ENCODE peak calls at places on chromosomes 5 and 9, in five cellular contexts. One of them, this sample, is unnamed.

GRCh38 chr5:59673438-59674058 is 220.0 kb downstream of the PDE4D start:
- DNase-seq in IMR-90: peak
- DNase-seq in trophoblast cell: no peak
- DNase-seq in neuronal stem cell: peak
- DNase-seq in H1: no peak
- DNase-seq in this sample: no peak

GRCh38 chr5:13921573-13921972 is 22.9 kb downstream of the DNAH5 start:
- DNase-seq in IMR-90: peak
- DNase-seq in trophoblast cell: no peak
- DNase-seq in neuronal stem cell: no peak
- DNase-seq in H1: no peak
- DNase-seq in this sample: no peak

GRCh38 chr5:66840527-66841013 is 244.4 kb downstream of the MAST4 start:
- DNase-seq in IMR-90: no peak
- DNase-seq in trophoblast cell: no peak
- DNase-seq in neuronal stem cell: no peak
- DNase-seq in H1: no peak
- DNase-seq in this sample: no peak

GRCh38 chr9:72041775-72042194 is 18.6 kb downstream of the C9orf57 start:
- DNase-seq in IMR-90: peak
- DNase-seq in trophoblast cell: no peak
- DNase-seq in neuronal stem cell: no peak
- DNase-seq in H1: no peak
- DNase-seq in this sample: no peak

GRCh38 chr9:113973226-113973625 is 97.1 kb downstream of the ZNF618 start:
- DNase-seq in IMR-90: no peak
- DNase-seq in trophoblast cell: no peak
- DNase-seq in neuronal stem cell: no peak
- DNase-seq in H1: no peak
- DNase-seq in this sample: no peak

GRCh38 chr5:158992104-158992740 is 107.5 kb downstream of the EBF1 start:
- DNase-seq in IMR-90: no peak
- DNase-seq in trophoblast cell: no peak
- DNase-seq in neuronal stem cell: no peak
- DNase-seq in H1: no peak
- DNase-seq in this sample: no peak

GRCh38 chr5:36885566-36886485 is 9.3 kb downstream of the NIPBL start:
- DNase-seq in IMR-90: no peak
- DNase-seq in trophoblast cell: no peak
- DNase-seq in neuronal stem cell: no peak
- DNase-seq in H1: no peak
- DNase-seq in this sample: no peak

GRCh38 chr5:143601917-143602333 is 198.4 kb upstream of the NR3C1 start:
- DNase-seq in IMR-90: no peak
- DNase-seq in trophoblast cell: no peak
- DNase-seq in neuronal stem cell: no peak
- DNase-seq in H1: no peak
- DNase-seq in this sample: no peak

GRCh38 chr5:79241535-79241979 is 5.6 kb downstream of the JMY start:
- DNase-seq in IMR-90: peak
- DNase-seq in trophoblast cell: no peak
- DNase-seq in neuronal stem cell: no peak
- DNase-seq in H1: no peak
- DNase-seq in this sample: no peak

GRCh38 chr5:177495243-177496060 is 2.0 kb downstream of the PDLIM7 start:
- DNase-seq in IMR-90: peak
- DNase-seq in trophoblast cell: no peak
- DNase-seq in neuronal stem cell: peak
- DNase-seq in H1: peak
- DNase-seq in this sample: peak

GRCh38 chr5:65076251-65076869 is 307.6 kb downstream of the CWC27 start:
- DNase-seq in IMR-90: peak
- DNase-seq in trophoblast cell: peak
- DNase-seq in neuronal stem cell: no peak
- DNase-seq in H1: peak
- DNase-seq in this sample: peak

GRCh38 chr5:42812620-42813019 is 928 bp upstream of the SELENOP start:
- DNase-seq in IMR-90: no peak
- DNase-seq in trophoblast cell: no peak
- DNase-seq in neuronal stem cell: no peak
- DNase-seq in H1: no peak
- DNase-seq in this sample: no peak

GRCh38 chr5:42810905-42811590 is 644 bp downstream of the SELENOP start:
- DNase-seq in IMR-90: no peak
- DNase-seq in trophoblast cell: no peak
- DNase-seq in neuronal stem cell: no peak
- DNase-seq in H1: no peak
- DNase-seq in this sample: no peak

GRCh38 chr5:42808888-42809611 is 2.6 kb downstream of the SELENOP start:
- DNase-seq in IMR-90: no peak
- DNase-seq in trophoblast cell: no peak
- DNase-seq in neuronal stem cell: no peak
- DNase-seq in H1: no peak
- DNase-seq in this sample: no peak

GRCh38 chr5:42813533-42813932 is 1.8 kb upstream of the SELENOP start:
- DNase-seq in IMR-90: no peak
- DNase-seq in trophoblast cell: peak
- DNase-seq in neuronal stem cell: peak
- DNase-seq in H1: peak
- DNase-seq in this sample: peak

GRCh38 chr5:42811591-42812392 is at the start of gene SELENOP:
- DNase-seq in IMR-90: no peak
- DNase-seq in trophoblast cell: no peak
- DNase-seq in neuronal stem cell: peak
- DNase-seq in H1: no peak
- DNase-seq in this sample: no peak
- H3K27ac ChIP-seq in IMR-90: peak
- H3K27ac ChIP-seq in trophoblast cell: peak
- H3K27ac ChIP-seq in neuronal stem cell: no peak
- H3K27ac ChIP-seq in H1: peak
- H3K27ac ChIP-seq in this sample: peak

GRCh38 chr5:169095976-169096375 is 205.0 kb downstream of the SLIT3 start:
- DNase-seq in IMR-90: no peak
- DNase-seq in trophoblast cell: peak
- DNase-seq in neuronal stem cell: no peak
- DNase-seq in H1: no peak
- DNase-seq in this sample: no peak

GRCh38 chr5:169097374-169097831 is 203.5 kb downstream of the SLIT3 start:
- DNase-seq in IMR-90: peak
- DNase-seq in trophoblast cell: no peak
- DNase-seq in neuronal stem cell: no peak
- DNase-seq in H1: no peak
- DNase-seq in this sample: no peak

GRCh38 chr5:169097897-169098296 is 203.0 kb downstream of the SLIT3 start:
- DNase-seq in IMR-90: no peak
- DNase-seq in trophoblast cell: no peak
- DNase-seq in neuronal stem cell: no peak
- DNase-seq in H1: no peak
- DNase-seq in this sample: no peak

GRCh38 chr5:169094586-169095409 is 206.1 kb downstream of the SLIT3 start:
- DNase-seq in IMR-90: peak
- DNase-seq in trophoblast cell: no peak
- DNase-seq in neuronal stem cell: no peak
- DNase-seq in H1: no peak
- DNase-seq in this sample: no peak

DNA sequence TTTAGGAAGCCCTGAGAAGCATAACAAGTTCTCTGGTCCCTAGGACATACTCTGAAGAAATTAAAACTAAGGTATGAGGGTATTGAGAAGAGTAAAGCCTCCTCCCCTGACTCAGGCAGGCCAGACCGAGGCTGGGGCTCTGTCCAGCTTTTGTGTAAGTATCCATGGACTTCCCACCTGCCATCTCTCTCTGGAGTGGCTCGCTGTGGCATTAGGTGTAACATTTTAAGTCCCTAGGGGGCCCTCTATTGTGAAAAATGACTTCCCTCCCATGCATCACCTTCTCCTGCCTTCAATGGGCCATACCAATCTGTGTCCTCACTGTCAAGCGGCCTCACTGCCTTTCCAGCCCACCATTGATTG is 205.5 kb downstream of the SLIT3 start:
- DNase-seq in IMR-90: no peak
- DNase-seq in trophoblast cell: no peak
- DNase-seq in neuronal stem cell: no peak
- DNase-seq in H1: no peak
- DNase-seq in this sample: no peak
- H2AFZ ChIP-seq in IMR-90: no peak
- H2AFZ ChIP-seq in trophoblast cell: no peak
- H2AFZ ChIP-seq in neuronal stem cell: no peak
- H2AFZ ChIP-seq in H1: no peak
- H2AFZ ChIP-seq in this sample: no peak

GRCh38 chr5:135398855-135399837 is at the start of gene MACROH2A1:
- DNase-seq in IMR-90: peak
- DNase-seq in trophoblast cell: peak
- DNase-seq in neuronal stem cell: peak
- DNase-seq in H1: peak
- DNase-seq in this sample: peak
- H3K23ac ChIP-seq in IMR-90: peak
- H3K23ac ChIP-seq in trophoblast cell: no peak
- H3K23ac ChIP-seq in neuronal stem cell: peak
- H3K23ac ChIP-seq in H1: no peak
- H3K23ac ChIP-seq in this sample: no peak

GRCh38 chr9:76688471-76689238 is 75.6 kb upstream of the PCA3 start:
- DNase-seq in IMR-90: no peak
- DNase-seq in trophoblast cell: no peak
- DNase-seq in neuronal stem cell: no peak
- DNase-seq in H1: no peak
- DNase-seq in this sample: no peak
- H3K27ac ChIP-seq in IMR-90: no peak
- H3K27ac ChIP-seq in trophoblast cell: no peak
- H3K27ac ChIP-seq in neuronal stem cell: no peak
- H3K27ac ChIP-seq in H1: no peak
- H3K27ac ChIP-seq in this sample: no peak

GRCh38 chr5:95918421-95919006 is 43.1 kb downstream of the ELL2 start:
- DNase-seq in IMR-90: no peak
- DNase-seq in trophoblast cell: no peak
- DNase-seq in neuronal stem cell: no peak
- DNase-seq in H1: no peak
- DNase-seq in this sample: no peak
- H2AFZ ChIP-seq in IMR-90: no peak
- H2AFZ ChIP-seq in trophoblast cell: no peak
- H2AFZ ChIP-seq in neuronal stem cell: no peak
- H2AFZ ChIP-seq in H1: no peak
- H2AFZ ChIP-seq in this sample: no peak

DNA sequence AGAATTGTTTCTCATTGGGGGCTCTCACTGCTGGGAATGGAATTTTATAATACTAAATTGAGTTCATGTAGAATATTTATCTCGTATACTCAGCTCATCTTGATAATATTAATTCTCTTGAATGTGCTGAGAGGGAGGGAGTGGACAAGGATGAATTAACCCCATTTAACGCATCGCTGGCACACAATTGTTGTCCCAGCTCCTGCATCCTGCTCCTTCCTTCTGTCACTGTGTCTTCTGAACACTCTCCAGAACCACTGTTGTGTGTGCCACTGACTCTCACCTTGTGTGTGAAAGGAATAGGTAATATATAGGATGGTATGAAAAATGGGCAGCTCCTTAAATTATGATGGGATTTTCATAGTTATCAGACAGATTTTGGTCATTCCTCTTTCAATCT is 267.3 kb downstream of the MTRR start:
- DNase-seq in IMR-90: no peak
- DNase-seq in trophoblast cell: no peak
- DNase-seq in neuronal stem cell: no peak
- DNase-seq in H1: no peak
- DNase-seq in this sample: no peak
- H3K23ac ChIP-seq in IMR-90: no peak
- H3K23ac ChIP-seq in trophoblast cell: no peak
- H3K23ac ChIP-seq in neuronal stem cell: no peak
- H3K23ac ChIP-seq in H1: no peak
- H3K23ac ChIP-seq in this sample: no peak

GRCh38 chr9:108050894-108051293 is 561.3 kb upstream of the KLF4 start:
- DNase-seq in IMR-90: no peak
- DNase-seq in trophoblast cell: no peak
- DNase-seq in neuronal stem cell: no peak
- DNase-seq in H1: no peak
- DNase-seq in this sample: no peak
- H3K27ac ChIP-seq in IMR-90: no peak
- H3K27ac ChIP-seq in trophoblast cell: no peak
- H3K27ac ChIP-seq in neuronal stem cell: no peak
- H3K27ac ChIP-seq in H1: no peak
- H3K27ac ChIP-seq in this sample: no peak

DNA sequence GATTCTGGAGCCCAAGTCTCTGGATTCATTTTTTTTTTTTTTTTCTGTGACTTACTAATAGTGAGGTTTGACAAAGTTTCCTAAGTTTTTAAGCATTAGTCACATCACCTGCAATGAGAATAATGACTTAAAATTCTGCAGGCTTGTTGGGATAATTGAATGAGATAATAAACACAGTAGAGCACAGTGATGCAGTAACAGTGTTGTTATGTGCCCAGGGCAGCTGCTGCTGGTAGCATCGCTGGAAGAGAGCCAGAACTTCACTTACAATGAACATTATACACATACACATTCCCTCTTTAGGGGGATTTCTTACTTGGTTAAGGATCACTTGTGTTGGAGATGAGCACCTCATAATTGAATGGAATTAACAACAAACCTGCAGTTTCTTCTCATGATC is 78.9 kb downstream of the ALDH7A1 start:
- DNase-seq in IMR-90: peak
- DNase-seq in trophoblast cell: peak
- DNase-seq in neuronal stem cell: no peak
- DNase-seq in H1: no peak
- DNase-seq in this sample: no peak
- H2AFZ ChIP-seq in IMR-90: no peak
- H2AFZ ChIP-seq in trophoblast cell: no peak
- H2AFZ ChIP-seq in neuronal stem cell: no peak
- H2AFZ ChIP-seq in H1: no peak
- H2AFZ ChIP-seq in this sample: no peak